ENCODE peak calls at places on chromosomes 2 and 18, in five cellular contexts. W, P, D, B and Y are unnamed samples.

GRCh38 chr2:8581048-8581561 is 100.8 kb upstream of the ID2 start:
- DNase-seq in W (no peak), P (no peak), D (no peak), B (no peak), Y (no peak)

GRCh38 chr18:49898421-49898820 is 85.1 kb upstream of the ACAA2 start:
- DNase-seq in W (no peak), P (no peak), D (peak), B (no peak), Y (peak)

GRCh38 chr18:36771246-36771645 is 57.6 kb downstream of the TPGS2 start:
- DNase-seq in W (no peak), P (no peak), D (no peak), B (no peak), Y (no peak)

GRCh38 chr2:234446404-234447076 is 50.3 kb downstream of the ARL4C start:
- DNase-seq in W (no peak), P (no peak), D (no peak), B (no peak), Y (peak)

GRCh38 chr2:128769457-128770142 is 450.9 kb upstream of the HS6ST1 start:
- DNase-seq in W (no peak), P (no peak), D (no peak), B (no peak), Y (no peak)

GRCh38 chr2:204950695-204951094 is 405.4 kb downstream of the PARD3B start:
- DNase-seq in W (no peak), P (no peak), D (peak), B (no peak), Y (no peak)

GRCh38 chr2:143261986-143262784 is 133.0 kb downstream of the ARHGAP15 start:
- DNase-seq in W (no peak), P (no peak), D (no peak), B (no peak), Y (peak)

GRCh38 chr2:120223034-120223912 is at the start of gene TMEM185B:
- DNase-seq in W (peak), P (peak), D (no peak), B (peak), Y (peak)

GRCh38 chr18:34661464-34662087 is 48.5 kb upstream of the DTNA start:
- DNase-seq in W (peak), P (peak), D (no peak), B (no peak), Y (no peak)

GRCh38 chr2:150477347-150477746 is 10.1 kb downstream of the RND3 start:
- DNase-seq in W (no peak), P (no peak), D (no peak), B (no peak), Y (no peak)

GRCh38 chr2:122273785-122274419 is 518.5 kb downstream of the TSN start:
- DNase-seq in W (no peak), P (no peak), D (no peak), B (no peak), Y (no peak)

GRCh38 chr2:37573406-37573805 is 98.0 kb downstream of the CDC42EP3 start:
- DNase-seq in W (no peak), P (no peak), D (no peak), B (no peak), Y (no peak)

GRCh38 chr2:12663306-12664037 is 53.3 kb upstream of the TRIB2 start:
- DNase-seq in W (no peak), P (no peak), D (no peak), B (no peak), Y (no peak)

GRCh38 chr2:25341753-25342371 is at the start of gene DNMT3A:
- DNase-seq in W (no peak), P (peak), D (no peak), B (peak), Y (no peak)

GRCh38 chr2:34670482-34670881 is 1071.4 kb upstream of the FAM98A start:
- DNase-seq in W (no peak), P (no peak), D (no peak), B (no peak), Y (no peak)